ENCODE peak calls at places on chromosomes 5 and 9, in six cellular contexts. One of them, this sample, is unnamed.
A peak's percentile ranks its signal among the peaks of the same experiment; 100 is the strongest.

GRCh38 chr9:126607731-126608130 is 6.0 kb upstream of the LMX1B start:
- DNase-seq in breast epithelium: no peak
- DNase-seq in A549: no peak
- DNase-seq in AG09309: no peak
- DNase-seq in right lobe of liver: no peak
- DNase-seq in choroid plexus epithelial cell: no peak
- DNase-seq in this sample: no peak

GRCh38 chr5:142821027-142821732 is 51.0 kb downstream of the ARHGAP26 start:
- DNase-seq in breast epithelium: no peak
- DNase-seq in A549: no peak
- DNase-seq in AG09309: no peak
- DNase-seq in right lobe of liver: no peak
- DNase-seq in choroid plexus epithelial cell: no peak
- DNase-seq in this sample: no peak

GRCh38 chr5:171714851-171715250 is 70.8 kb upstream of the SMIM23 start:
- DNase-seq in breast epithelium: no peak
- DNase-seq in A549: no peak
- DNase-seq in AG09309: no peak
- DNase-seq in right lobe of liver: peak; percentile 25
- DNase-seq in choroid plexus epithelial cell: no peak
- DNase-seq in this sample: no peak

GRCh38 chr9:133771486-133772482 is 33.6 kb upstream of the SARDH start:
- DNase-seq in breast epithelium: peak; percentile 39
- DNase-seq in A549: no peak
- DNase-seq in AG09309: no peak
- DNase-seq in right lobe of liver: peak; percentile 42
- DNase-seq in choroid plexus epithelial cell: no peak
- DNase-seq in this sample: no peak

GRCh38 chr5:117455236-117456233 is 880.9 kb upstream of the SEMA6A start:
- DNase-seq in breast epithelium: no peak
- DNase-seq in A549: no peak
- DNase-seq in AG09309: no peak
- DNase-seq in right lobe of liver: peak; percentile 40
- DNase-seq in choroid plexus epithelial cell: no peak
- DNase-seq in this sample: no peak

GRCh38 chr9:27247756-27248155 is 49.2 kb downstream of the EQTN start:
- DNase-seq in breast epithelium: no peak
- DNase-seq in A549: peak; percentile 40
- DNase-seq in AG09309: peak; percentile 24
- DNase-seq in right lobe of liver: no peak
- DNase-seq in choroid plexus epithelial cell: peak; percentile 75
- DNase-seq in this sample: no peak

GRCh38 chr5:106154280-106154716 is 1516.4 kb downstream of the EFNA5 start:
- DNase-seq in breast epithelium: no peak
- DNase-seq in A549: no peak
- DNase-seq in AG09309: no peak
- DNase-seq in right lobe of liver: no peak
- DNase-seq in choroid plexus epithelial cell: no peak
- DNase-seq in this sample: no peak

GRCh38 chr9:68507098-68507795 is 33.4 kb downstream of the TMEM252 start:
- DNase-seq in breast epithelium: no peak
- DNase-seq in A549: peak; percentile 15
- DNase-seq in AG09309: no peak
- DNase-seq in right lobe of liver: no peak
- DNase-seq in choroid plexus epithelial cell: peak; percentile 72
- DNase-seq in this sample: no peak

GRCh38 chr9:113541019-113541900 is 77.7 kb downstream of the RGS3 start:
- DNase-seq in breast epithelium: no peak
- DNase-seq in A549: peak; percentile 40
- DNase-seq in AG09309: no peak
- DNase-seq in right lobe of liver: no peak
- DNase-seq in choroid plexus epithelial cell: peak; percentile 88
- DNase-seq in this sample: peak; percentile 24

GRCh38 chr5:142740903-142741302 is 29.3 kb upstream of the ARHGAP26 start:
- DNase-seq in breast epithelium: no peak
- DNase-seq in A549: no peak
- DNase-seq in AG09309: peak; percentile 64
- DNase-seq in right lobe of liver: no peak
- DNase-seq in choroid plexus epithelial cell: no peak
- DNase-seq in this sample: no peak

GRCh38 chr9:137314561-137315560 is 12.8 kb upstream of the NRARP start:
- DNase-seq in breast epithelium: peak; percentile 51
- DNase-seq in A549: no peak
- DNase-seq in AG09309: no peak
- DNase-seq in right lobe of liver: no peak
- DNase-seq in choroid plexus epithelial cell: no peak
- DNase-seq in this sample: peak; percentile 44

GRCh38 chr5:171736976-171737848 is 48.4 kb upstream of the SMIM23 start:
- DNase-seq in breast epithelium: no peak
- DNase-seq in A549: no peak
- DNase-seq in AG09309: peak; percentile 13
- DNase-seq in right lobe of liver: peak; percentile 80
- DNase-seq in choroid plexus epithelial cell: peak; percentile 14
- DNase-seq in this sample: no peak

GRCh38 chr5:43040287-43041098 is at the start of gene ANXA2R:
- DNase-seq in breast epithelium: peak; percentile 63
- DNase-seq in A549: peak; percentile 67
- DNase-seq in AG09309: peak; percentile 87
- DNase-seq in right lobe of liver: peak; percentile 82
- DNase-seq in choroid plexus epithelial cell: peak; percentile 98
- DNase-seq in this sample: peak; percentile 88

GRCh38 chr5:142926549-142926948 is 156.4 kb downstream of the ARHGAP26 start:
- DNase-seq in breast epithelium: no peak
- DNase-seq in A549: no peak
- DNase-seq in AG09309: no peak
- DNase-seq in right lobe of liver: no peak
- DNase-seq in choroid plexus epithelial cell: no peak
- DNase-seq in this sample: no peak

GRCh38 chr5:141399555-141400258 is 2.0 kb downstream of the PCDHGB5 start:
- DNase-seq in breast epithelium: no peak
- DNase-seq in A549: no peak
- DNase-seq in AG09309: no peak
- DNase-seq in right lobe of liver: no peak
- DNase-seq in choroid plexus epithelial cell: no peak
- DNase-seq in this sample: no peak

GRCh38 chr5:91224459-91224858 is 158.7 kb downstream of the ARRDC3 start:
- DNase-seq in breast epithelium: no peak
- DNase-seq in A549: no peak
- DNase-seq in AG09309: no peak
- DNase-seq in right lobe of liver: no peak
- DNase-seq in choroid plexus epithelial cell: peak; percentile 66
- DNase-seq in this sample: no peak

GRCh38 chr5:135110941-135111596 is 77.0 kb upstream of the PITX1 start:
- DNase-seq in breast epithelium: no peak
- DNase-seq in A549: no peak
- DNase-seq in AG09309: no peak
- DNase-seq in right lobe of liver: no peak
- DNase-seq in choroid plexus epithelial cell: no peak
- DNase-seq in this sample: peak; percentile 45

GRCh38 chr9:38047301-38048251 is 21.5 kb downstream of the SHB start:
- DNase-seq in breast epithelium: peak; percentile 71
- DNase-seq in A549: peak; percentile 94
- DNase-seq in AG09309: peak; percentile 81
- DNase-seq in right lobe of liver: peak; percentile 95
- DNase-seq in choroid plexus epithelial cell: peak; percentile 87
- DNase-seq in this sample: no peak

GRCh38 chr5:179439181-179439990 is 94.1 kb upstream of the ADAMTS2 start:
- DNase-seq in breast epithelium: no peak
- DNase-seq in A549: no peak
- DNase-seq in AG09309: no peak
- DNase-seq in right lobe of liver: no peak
- DNase-seq in choroid plexus epithelial cell: no peak
- DNase-seq in this sample: no peak

GRCh38 chr5:159953609-159954008 is 37.3 kb downstream of the ADRA1B start:
- DNase-seq in breast epithelium: no peak
- DNase-seq in A549: no peak
- DNase-seq in AG09309: no peak
- DNase-seq in right lobe of liver: no peak
- DNase-seq in choroid plexus epithelial cell: no peak
- DNase-seq in this sample: no peak

GRCh38 chr5:159951834-159952233 is 35.6 kb downstream of the ADRA1B start:
- DNase-seq in breast epithelium: no peak
- DNase-seq in A549: no peak
- DNase-seq in AG09309: no peak
- DNase-seq in right lobe of liver: no peak
- DNase-seq in choroid plexus epithelial cell: no peak
- DNase-seq in this sample: no peak

GRCh38 chr5:159947708-159948358 is 31.6 kb downstream of the ADRA1B start:
- DNase-seq in breast epithelium: no peak
- DNase-seq in A549: no peak
- DNase-seq in AG09309: peak; percentile 55
- DNase-seq in right lobe of liver: no peak
- DNase-seq in choroid plexus epithelial cell: no peak
- DNase-seq in this sample: no peak

GRCh38 chr5:159955056-159955624 is 38.9 kb downstream of the ADRA1B start:
- DNase-seq in breast epithelium: no peak
- DNase-seq in A549: no peak
- DNase-seq in AG09309: no peak
- DNase-seq in right lobe of liver: no peak
- DNase-seq in choroid plexus epithelial cell: no peak
- DNase-seq in this sample: no peak

DNA sequence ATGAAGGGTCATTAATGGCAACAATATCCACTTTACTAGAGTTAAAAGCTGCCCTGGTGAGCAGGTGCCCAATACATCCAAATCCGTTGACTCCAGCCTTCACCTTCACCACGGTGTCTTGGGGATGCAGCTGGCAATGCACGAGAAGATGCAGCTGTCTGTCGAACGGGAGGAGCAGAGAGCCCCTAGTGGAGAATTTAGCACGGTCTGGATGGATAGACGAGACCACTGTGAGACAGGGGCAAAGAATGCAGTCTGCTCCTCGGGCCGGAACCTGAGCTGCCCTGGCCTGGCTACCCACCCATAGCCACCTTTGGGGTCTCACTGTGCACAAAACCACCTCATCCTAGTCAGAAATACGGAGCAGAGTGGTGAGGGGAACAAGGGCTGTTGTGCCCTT is 35.1 kb downstream of the ADRA1B start:
- DNase-seq in breast epithelium: no peak
- DNase-seq in A549: no peak
- DNase-seq in AG09309: no peak
- DNase-seq in right lobe of liver: no peak
- DNase-seq in choroid plexus epithelial cell: peak; percentile 60
- DNase-seq in this sample: no peak
- TF ChIP-seq CTCF in breast epithelium: no peak
- TF ChIP-seq CTCF in A549: peak; percentile 13
- TF ChIP-seq CTCF in AG09309: peak; percentile 21
- TF ChIP-seq CTCF in right lobe of liver: no peak
- TF ChIP-seq CTCF in choroid plexus epithelial cell: peak; percentile 69
- TF ChIP-seq CTCF in this sample: no peak

GRCh38 chr5:101728933-101729332 is 567.2 kb downstream of the SLCO4C1 start:
- DNase-seq in breast epithelium: no peak
- DNase-seq in A549: no peak
- DNase-seq in AG09309: no peak
- DNase-seq in right lobe of liver: no peak
- DNase-seq in choroid plexus epithelial cell: peak; percentile 1
- DNase-seq in this sample: no peak
- TF ChIP-seq CTCF in breast epithelium: no peak
- TF ChIP-seq CTCF in A549: no peak
- TF ChIP-seq CTCF in AG09309: no peak
- TF ChIP-seq CTCF in right lobe of liver: no peak
- TF ChIP-seq CTCF in choroid plexus epithelial cell: peak; percentile 1
- TF ChIP-seq CTCF in this sample: no peak

GRCh38 chr5:103034662-103035392 is 85.1 kb downstream of the GIN1 start:
- DNase-seq in breast epithelium: no peak
- DNase-seq in A549: no peak
- DNase-seq in AG09309: no peak
- DNase-seq in right lobe of liver: no peak
- DNase-seq in choroid plexus epithelial cell: no peak
- DNase-seq in this sample: no peak

GRCh38 chr5:103033696-103034095 is 86.2 kb downstream of the GIN1 start:
- DNase-seq in breast epithelium: no peak
- DNase-seq in A549: no peak
- DNase-seq in AG09309: no peak
- DNase-seq in right lobe of liver: no peak
- DNase-seq in choroid plexus epithelial cell: no peak
- DNase-seq in this sample: peak; percentile 39

GRCh38 chr5:103027267-103027666 is 92.7 kb downstream of the GIN1 start:
- DNase-seq in breast epithelium: no peak
- DNase-seq in A549: no peak
- DNase-seq in AG09309: no peak
- DNase-seq in right lobe of liver: no peak
- DNase-seq in choroid plexus epithelial cell: no peak
- DNase-seq in this sample: no peak

GRCh38 chr5:103035701-103036100 is 84.2 kb downstream of the GIN1 start:
- DNase-seq in breast epithelium: no peak
- DNase-seq in A549: no peak
- DNase-seq in AG09309: no peak
- DNase-seq in right lobe of liver: no peak
- DNase-seq in choroid plexus epithelial cell: no peak
- DNase-seq in this sample: no peak

GRCh38 chr5:103031607-103032006 is 88.3 kb downstream of the GIN1 start:
- DNase-seq in breast epithelium: no peak
- DNase-seq in A549: peak; percentile 24
- DNase-seq in AG09309: no peak
- DNase-seq in right lobe of liver: no peak
- DNase-seq in choroid plexus epithelial cell: peak; percentile 40
- DNase-seq in this sample: no peak
- TF ChIP-seq CTCF in breast epithelium: no peak
- TF ChIP-seq CTCF in A549: peak; percentile 29
- TF ChIP-seq CTCF in AG09309: peak; percentile 44
- TF ChIP-seq CTCF in right lobe of liver: peak; percentile 2
- TF ChIP-seq CTCF in choroid plexus epithelial cell: peak; percentile 67
- TF ChIP-seq CTCF in this sample: no peak

GRCh38 chr5:8396756-8397155 is 527.8 kb downstream of the MTRR start:
- DNase-seq in breast epithelium: no peak
- DNase-seq in A549: no peak
- DNase-seq in AG09309: no peak
- DNase-seq in right lobe of liver: no peak
- DNase-seq in choroid plexus epithelial cell: peak; percentile 34
- DNase-seq in this sample: no peak

GRCh38 chr5:8391916-8392315 is 523.0 kb downstream of the MTRR start:
- DNase-seq in breast epithelium: no peak
- DNase-seq in A549: no peak
- DNase-seq in AG09309: no peak
- DNase-seq in right lobe of liver: no peak
- DNase-seq in choroid plexus epithelial cell: no peak
- DNase-seq in this sample: no peak

GRCh38 chr5:8399471-8399870 is 530.5 kb downstream of the MTRR start:
- DNase-seq in breast epithelium: no peak
- DNase-seq in A549: no peak
- DNase-seq in AG09309: no peak
- DNase-seq in right lobe of liver: no peak
- DNase-seq in choroid plexus epithelial cell: no peak
- DNase-seq in this sample: no peak

GRCh38 chr5:8394965-8395364 is 526.0 kb downstream of the MTRR start:
- DNase-seq in breast epithelium: no peak
- DNase-seq in A549: no peak
- DNase-seq in AG09309: no peak
- DNase-seq in right lobe of liver: no peak
- DNase-seq in choroid plexus epithelial cell: no peak
- DNase-seq in this sample: no peak
- TF ChIP-seq CTCF in breast epithelium: no peak
- TF ChIP-seq CTCF in A549: no peak
- TF ChIP-seq CTCF in AG09309: no peak
- TF ChIP-seq CTCF in right lobe of liver: no peak
- TF ChIP-seq CTCF in choroid plexus epithelial cell: no peak
- TF ChIP-seq CTCF in this sample: no peak

GRCh38 chr9:131546336-131547084 is 1.2 kb downstream of the PRRT1B start:
- DNase-seq in breast epithelium: no peak
- DNase-seq in A549: peak; percentile 92
- DNase-seq in AG09309: no peak
- DNase-seq in right lobe of liver: peak; percentile 52
- DNase-seq in choroid plexus epithelial cell: peak; percentile 15
- DNase-seq in this sample: no peak
- TF ChIP-seq CTCF in breast epithelium: no peak
- TF ChIP-seq CTCF in A549: no peak
- TF ChIP-seq CTCF in AG09309: no peak
- TF ChIP-seq CTCF in right lobe of liver: no peak
- TF ChIP-seq CTCF in choroid plexus epithelial cell: peak; percentile 22
- TF ChIP-seq CTCF in this sample: no peak